ENCODE peak calls at places on chromosomes 3 and 15, in seven cellular contexts. One of them, this sample, is unnamed.

GRCh38 chr15:94579261-94579660 is 347.9 kb downstream of the MCTP2 start:
- DNase-seq in psoas muscle: no peak
- DNase-seq in esophagus squamous epithelium: no peak
- DNase-seq in pancreas: no peak
- DNase-seq in heart right ventricle: no peak
- DNase-seq in stomach: no peak
- DNase-seq in transverse colon: no peak
- DNase-seq in this sample: no peak

GRCh38 chr15:67511606-67512005 is 9.3 kb upstream of the C15orf61 start:
- DNase-seq in psoas muscle: no peak
- DNase-seq in esophagus squamous epithelium: no peak
- DNase-seq in pancreas: no peak
- DNase-seq in heart right ventricle: no peak
- DNase-seq in stomach: no peak
- DNase-seq in transverse colon: no peak
- DNase-seq in this sample: no peak

GRCh38 chr15:92277776-92278175 is 115.9 kb upstream of the ST8SIA2 start:
- DNase-seq in psoas muscle: no peak
- DNase-seq in esophagus squamous epithelium: no peak
- DNase-seq in pancreas: peak; percentile 11
- DNase-seq in heart right ventricle: no peak
- DNase-seq in stomach: no peak
- DNase-seq in transverse colon: no peak
- DNase-seq in this sample: no peak

GRCh38 chr3:113193719-113194118 is 17.6 kb upstream of the BOC start:
- DNase-seq in psoas muscle: no peak
- DNase-seq in esophagus squamous epithelium: no peak
- DNase-seq in pancreas: no peak
- DNase-seq in heart right ventricle: no peak
- DNase-seq in stomach: no peak
- DNase-seq in transverse colon: no peak
- DNase-seq in this sample: no peak

GRCh38 chr3:190883973-190884832 is 21.7 kb upstream of the GMNC start:
- DNase-seq in psoas muscle: no peak
- DNase-seq in esophagus squamous epithelium: no peak
- DNase-seq in pancreas: peak; percentile 61
- DNase-seq in heart right ventricle: no peak
- DNase-seq in stomach: peak; percentile 36
- DNase-seq in transverse colon: peak; percentile 21
- DNase-seq in this sample: no peak

GRCh38 chr3:184609861-184610365 is 48.3 kb downstream of the EPHB3 start:
- DNase-seq in psoas muscle: no peak
- DNase-seq in esophagus squamous epithelium: no peak
- DNase-seq in pancreas: no peak
- DNase-seq in heart right ventricle: no peak
- DNase-seq in stomach: no peak
- DNase-seq in transverse colon: no peak
- DNase-seq in this sample: peak; percentile 60

GRCh38 chr3:121648219-121648958 is 12.3 kb downstream of the HCLS1 start:
- DNase-seq in psoas muscle: no peak
- DNase-seq in esophagus squamous epithelium: no peak
- DNase-seq in pancreas: no peak
- DNase-seq in heart right ventricle: no peak
- DNase-seq in stomach: no peak
- DNase-seq in transverse colon: no peak
- DNase-seq in this sample: no peak

GRCh38 chr15:38554354-38554753 is 10.3 kb downstream of the RASGRP1 start:
- DNase-seq in psoas muscle: no peak
- DNase-seq in esophagus squamous epithelium: no peak
- DNase-seq in pancreas: no peak
- DNase-seq in heart right ventricle: no peak
- DNase-seq in stomach: no peak
- DNase-seq in transverse colon: no peak
- DNase-seq in this sample: no peak

GRCh38 chr3:45547764-45548683 is 46.5 kb upstream of the LIMD1 start:
- DNase-seq in psoas muscle: peak; percentile 64
- DNase-seq in esophagus squamous epithelium: no peak
- DNase-seq in pancreas: no peak
- DNase-seq in heart right ventricle: peak; percentile 57
- DNase-seq in stomach: no peak
- DNase-seq in transverse colon: no peak
- DNase-seq in this sample: no peak

GRCh38 chr3:21705769-21706168 is 45.2 kb downstream of the ZNF385D start:
- DNase-seq in psoas muscle: peak; percentile 64
- DNase-seq in esophagus squamous epithelium: no peak
- DNase-seq in pancreas: peak; percentile 31
- DNase-seq in heart right ventricle: peak; percentile 56
- DNase-seq in stomach: peak; percentile 42
- DNase-seq in transverse colon: no peak
- DNase-seq in this sample: no peak

GRCh38 chr3:153242900-153243299 is 80.9 kb downstream of the RAP2B start:
- DNase-seq in psoas muscle: no peak
- DNase-seq in esophagus squamous epithelium: no peak
- DNase-seq in pancreas: no peak
- DNase-seq in heart right ventricle: no peak
- DNase-seq in stomach: no peak
- DNase-seq in transverse colon: no peak
- DNase-seq in this sample: no peak

GRCh38 chr3:149936812-149937230 is 33.9 kb downstream of the PFN2 start:
- DNase-seq in psoas muscle: no peak
- DNase-seq in esophagus squamous epithelium: no peak
- DNase-seq in pancreas: peak; percentile 49
- DNase-seq in heart right ventricle: peak; percentile 22
- DNase-seq in stomach: peak; percentile 52
- DNase-seq in transverse colon: peak; percentile 29
- DNase-seq in this sample: no peak

GRCh38 chr3:176313426-176313825 is 883.9 kb downstream of the TBL1XR1 start:
- DNase-seq in psoas muscle: no peak
- DNase-seq in esophagus squamous epithelium: no peak
- DNase-seq in pancreas: no peak
- DNase-seq in heart right ventricle: no peak
- DNase-seq in stomach: no peak
- DNase-seq in transverse colon: no peak
- DNase-seq in this sample: no peak

GRCh38 chr3:38098376-38098723 is 38.6 kb downstream of the ACAA1 start:
- DNase-seq in psoas muscle: no peak
- DNase-seq in esophagus squamous epithelium: no peak
- DNase-seq in pancreas: no peak
- DNase-seq in heart right ventricle: no peak
- DNase-seq in stomach: no peak
- DNase-seq in transverse colon: no peak
- DNase-seq in this sample: no peak

GRCh38 chr3:8953336-8953735 is 9.9 kb downstream of the RAD18 start:
- DNase-seq in psoas muscle: no peak
- DNase-seq in esophagus squamous epithelium: no peak
- DNase-seq in pancreas: no peak
- DNase-seq in heart right ventricle: no peak
- DNase-seq in stomach: no peak
- DNase-seq in transverse colon: no peak
- DNase-seq in this sample: no peak

GRCh38 chr3:20930034-20930433 is 744.0 kb upstream of the SGO1 start:
- DNase-seq in psoas muscle: no peak
- DNase-seq in esophagus squamous epithelium: no peak
- DNase-seq in pancreas: no peak
- DNase-seq in heart right ventricle: no peak
- DNase-seq in stomach: peak; percentile 27
- DNase-seq in transverse colon: no peak
- DNase-seq in this sample: no peak

DNA sequence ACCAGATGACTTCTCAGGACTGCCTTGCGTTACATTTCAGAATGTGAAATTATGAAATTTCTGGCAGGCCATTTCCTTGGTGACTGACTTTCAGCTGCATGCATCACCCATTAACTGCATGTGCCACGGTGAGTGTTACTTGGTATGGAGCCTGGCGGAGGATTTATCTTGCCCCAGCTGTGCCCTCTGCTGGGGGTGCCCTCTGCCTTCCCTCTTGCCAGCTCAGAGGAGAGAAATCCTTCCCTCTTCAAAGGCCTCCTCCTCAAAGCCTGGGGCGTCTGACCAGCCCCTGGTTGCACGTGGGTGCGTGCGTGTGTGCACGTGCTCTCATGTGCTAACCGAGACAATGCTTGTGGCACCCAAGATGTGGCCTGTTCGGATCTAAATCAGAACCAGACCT is 57.8 kb upstream of the CTSH start:
- DNase-seq in psoas muscle: no peak
- DNase-seq in esophagus squamous epithelium: no peak
- DNase-seq in pancreas: no peak
- DNase-seq in heart right ventricle: no peak
- DNase-seq in stomach: no peak
- DNase-seq in transverse colon: no peak
- DNase-seq in this sample: no peak
- TF ChIP-seq CTCF in psoas muscle: no peak
- TF ChIP-seq CTCF in esophagus squamous epithelium: no peak
- TF ChIP-seq CTCF in pancreas: no peak
- TF ChIP-seq CTCF in heart right ventricle: no peak
- TF ChIP-seq CTCF in stomach: no peak
- TF ChIP-seq CTCF in transverse colon: no peak
- TF ChIP-seq CTCF in this sample: no peak

DNA sequence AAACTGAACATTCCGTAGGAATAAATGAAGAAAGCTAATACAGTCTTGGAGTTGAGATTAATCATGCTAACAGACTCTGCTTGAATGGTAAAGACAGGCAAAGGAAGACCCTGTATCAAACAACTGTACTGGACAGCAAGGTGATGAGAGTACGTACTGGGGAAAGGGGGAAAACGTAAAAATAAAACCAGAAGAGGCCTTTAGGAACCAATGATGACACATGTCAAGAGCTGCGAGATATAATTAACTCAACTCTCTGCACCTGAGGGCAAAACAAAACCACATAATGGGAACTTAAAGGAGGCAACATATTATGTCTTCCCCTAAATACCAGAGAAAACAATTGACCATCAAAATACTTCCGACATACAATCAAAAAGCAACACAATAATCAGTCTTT is 5.6 kb downstream of the ZMAT3 start:
- DNase-seq in psoas muscle: no peak
- DNase-seq in esophagus squamous epithelium: no peak
- DNase-seq in pancreas: no peak
- DNase-seq in heart right ventricle: no peak
- DNase-seq in stomach: no peak
- DNase-seq in transverse colon: no peak
- DNase-seq in this sample: no peak
- H3K36me3 ChIP-seq in psoas muscle: no peaks in the 10 kb centered on the region
- H3K36me3 ChIP-seq in esophagus squamous epithelium: no peaks in the 10 kb centered on the region
- H3K36me3 ChIP-seq in pancreas: no peaks in the 10 kb centered on the region
- H3K36me3 ChIP-seq in heart right ventricle: peaks cover 19% of the 10 kb centered on the region
- H3K36me3 ChIP-seq in stomach: peaks cover 23% of the 10 kb centered on the region
- H3K36me3 ChIP-seq in transverse colon: no peaks in the 10 kb centered on the region
- H3K36me3 ChIP-seq in this sample: peaks cover 13% of the 10 kb centered on the region

GRCh38 chr15:73928241-73928579 is 1.9 kb downstream of the LOXL1 start:
- DNase-seq in psoas muscle: no peak
- DNase-seq in esophagus squamous epithelium: no peak
- DNase-seq in pancreas: no peak
- DNase-seq in heart right ventricle: no peak
- DNase-seq in stomach: no peak
- DNase-seq in transverse colon: no peak
- DNase-seq in this sample: no peak
- H3K27me3 ChIP-seq in psoas muscle: no peaks in the 10 kb centered on the region
- H3K27me3 ChIP-seq in esophagus squamous epithelium: no peaks in the 10 kb centered on the region
- H3K27me3 ChIP-seq in pancreas: no peaks in the 10 kb centered on the region
- H3K27me3 ChIP-seq in heart right ventricle: peaks cover 5% of the 10 kb centered on the region
- H3K27me3 ChIP-seq in stomach: no peaks in the 10 kb centered on the region
- H3K27me3 ChIP-seq in transverse colon: peaks cover 10% of the 10 kb centered on the region
- H3K27me3 ChIP-seq in this sample: peaks cover 52% of the 10 kb centered on the region

GRCh38 chr3:136818191-136818850 is 605 bp upstream of the SLC35G2 start:
- DNase-seq in psoas muscle: peak; percentile 35
- DNase-seq in esophagus squamous epithelium: no peak
- DNase-seq in pancreas: peak; percentile 79
- DNase-seq in heart right ventricle: peak; percentile 44
- DNase-seq in stomach: peak; percentile 26
- DNase-seq in transverse colon: peak; percentile 20
- DNase-seq in this sample: no peak
- TF ChIP-seq CTCF in psoas muscle: no peak
- TF ChIP-seq CTCF in esophagus squamous epithelium: no peak
- TF ChIP-seq CTCF in pancreas: no peak
- TF ChIP-seq CTCF in heart right ventricle: peak; percentile 17
- TF ChIP-seq CTCF in stomach: no peak
- TF ChIP-seq CTCF in transverse colon: no peak
- TF ChIP-seq CTCF in this sample: no peak

This sample was measured in left lung.